ENCODE peak calls at places on chromosome 11, in four cellular contexts. One of them, this sample, is unnamed.

GRCh38 chr11:122727101-122727929 is 71.8 kb downstream of the UBASH3B start:
- DNase-seq in cardiac muscle cell: no peak
- DNase-seq in brain microvascular endothelial cell: no peak
- DNase-seq in CD8-positive, alpha-beta T cell: peak; percentile 27
- DNase-seq in this sample: no peak

GRCh38 chr11:26778000-26778757 is 56.3 kb upstream of the SLC5A12 start:
- DNase-seq in CD8-positive, alpha-beta T cell: no peak
- DNase-seq in cardiac muscle cell: peak; percentile 41
- DNase-seq in brain microvascular endothelial cell: no peak
- DNase-seq in this sample: peak; percentile 39

GRCh38 chr11:47216141-47216798 is 1.5 kb downstream of the DDB2 start:
- DNase-seq in cardiac muscle cell: peak; percentile 81
- DNase-seq in CD8-positive, alpha-beta T cell: peak; percentile 35
- DNase-seq in brain microvascular endothelial cell: peak; percentile 81
- DNase-seq in this sample: peak; percentile 71

GRCh38 chr11:35270342-35270741 is 131.4 kb downstream of the CD44 start:
- DNase-seq in CD8-positive, alpha-beta T cell: no peak
- DNase-seq in brain microvascular endothelial cell: no peak
- DNase-seq in cardiac muscle cell: no peak
- DNase-seq in this sample: no peak

GRCh38 chr11:17331669-17332068 is 19.9 kb upstream of the NCR3LG1 start:
- DNase-seq in cardiac muscle cell: no peak
- DNase-seq in brain microvascular endothelial cell: no peak
- DNase-seq in CD8-positive, alpha-beta T cell: no peak
- DNase-seq in this sample: no peak

GRCh38 chr11:99773646-99774045 is 752.9 kb downstream of the CNTN5 start:
- DNase-seq in cardiac muscle cell: peak; percentile 3
- DNase-seq in brain microvascular endothelial cell: peak; percentile 94
- DNase-seq in CD8-positive, alpha-beta T cell: no peak
- DNase-seq in this sample: peak; percentile 2

GRCh38 chr11:47395225-47396048 is 13.0 kb upstream of the SLC39A13 start:
- DNase-seq in brain microvascular endothelial cell: no peak
- DNase-seq in CD8-positive, alpha-beta T cell: no peak
- DNase-seq in cardiac muscle cell: no peak
- DNase-seq in this sample: no peak

GRCh38 chr11:8709002-8709672 is 26.5 kb downstream of the RPL27A start:
- DNase-seq in cardiac muscle cell: peak; percentile 96
- DNase-seq in brain microvascular endothelial cell: no peak
- DNase-seq in CD8-positive, alpha-beta T cell: no peak
- DNase-seq in this sample: peak; percentile 98

GRCh38 chr11:104332110-104332509 is 168.2 kb upstream of the PDGFD start:
- DNase-seq in brain microvascular endothelial cell: no peak
- DNase-seq in CD8-positive, alpha-beta T cell: no peak
- DNase-seq in cardiac muscle cell: no peak
- DNase-seq in this sample: no peak

GRCh38 chr11:66987158-66987620 is 12.1 kb downstream of the C11orf86 start:
- DNase-seq in CD8-positive, alpha-beta T cell: no peak
- DNase-seq in cardiac muscle cell: no peak
- DNase-seq in brain microvascular endothelial cell: no peak
- DNase-seq in this sample: no peak

DNA sequence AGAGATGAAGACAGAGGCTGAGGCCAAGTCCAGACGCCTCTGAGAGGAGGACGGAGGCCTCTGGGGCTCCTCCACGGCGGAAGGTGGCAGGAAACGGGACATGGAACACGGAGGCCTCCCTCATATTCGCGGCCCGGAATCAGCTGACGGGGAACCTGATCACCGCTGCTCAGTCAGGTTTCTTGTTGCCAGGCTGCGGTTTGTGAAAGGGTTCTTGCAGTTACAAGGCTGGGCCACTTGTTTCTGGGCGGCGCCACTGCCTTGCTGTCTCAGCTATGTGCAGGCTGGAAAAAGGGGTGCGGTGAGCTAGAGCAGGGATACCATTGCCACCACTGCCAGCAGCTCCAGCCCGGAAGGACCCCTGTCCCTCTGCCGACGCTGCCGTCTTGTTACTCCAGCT is 10.0 kb upstream of the MMP1 start:
- DNase-seq in CD8-positive, alpha-beta T cell: no peak
- DNase-seq in brain microvascular endothelial cell: peak; percentile 9
- DNase-seq in cardiac muscle cell: peak; percentile 32
- DNase-seq in this sample: no peak
- TF ChIP-seq CTCF in CD8-positive, alpha-beta T cell: no peak
- TF ChIP-seq CTCF in brain microvascular endothelial cell: peak; percentile 61
- TF ChIP-seq CTCF in cardiac muscle cell: peak; percentile 36
- TF ChIP-seq CTCF in this sample: peak; percentile 46

GRCh38 chr11:68330700-68331337 is 18.4 kb downstream of the LRP5 start:
- DNase-seq in cardiac muscle cell: no peak
- DNase-seq in brain microvascular endothelial cell: no peak
- DNase-seq in CD8-positive, alpha-beta T cell: no peak
- DNase-seq in this sample: no peak

GRCh38 chr11:68328374-68329091 is 16.1 kb downstream of the LRP5 start:
- DNase-seq in brain microvascular endothelial cell: no peak
- DNase-seq in cardiac muscle cell: peak; percentile 77
- DNase-seq in CD8-positive, alpha-beta T cell: no peak
- DNase-seq in this sample: no peak

GRCh38 chr11:68331338-68331947 is 19.1 kb downstream of the LRP5 start:
- DNase-seq in cardiac muscle cell: peak; percentile 51
- DNase-seq in brain microvascular endothelial cell: no peak
- DNase-seq in CD8-positive, alpha-beta T cell: no peak
- DNase-seq in this sample: no peak

GRCh38 chr11:68329496-68329895 is 17.1 kb downstream of the LRP5 start:
- DNase-seq in brain microvascular endothelial cell: no peak
- DNase-seq in cardiac muscle cell: no peak
- DNase-seq in CD8-positive, alpha-beta T cell: no peak
- DNase-seq in this sample: no peak

DNA sequence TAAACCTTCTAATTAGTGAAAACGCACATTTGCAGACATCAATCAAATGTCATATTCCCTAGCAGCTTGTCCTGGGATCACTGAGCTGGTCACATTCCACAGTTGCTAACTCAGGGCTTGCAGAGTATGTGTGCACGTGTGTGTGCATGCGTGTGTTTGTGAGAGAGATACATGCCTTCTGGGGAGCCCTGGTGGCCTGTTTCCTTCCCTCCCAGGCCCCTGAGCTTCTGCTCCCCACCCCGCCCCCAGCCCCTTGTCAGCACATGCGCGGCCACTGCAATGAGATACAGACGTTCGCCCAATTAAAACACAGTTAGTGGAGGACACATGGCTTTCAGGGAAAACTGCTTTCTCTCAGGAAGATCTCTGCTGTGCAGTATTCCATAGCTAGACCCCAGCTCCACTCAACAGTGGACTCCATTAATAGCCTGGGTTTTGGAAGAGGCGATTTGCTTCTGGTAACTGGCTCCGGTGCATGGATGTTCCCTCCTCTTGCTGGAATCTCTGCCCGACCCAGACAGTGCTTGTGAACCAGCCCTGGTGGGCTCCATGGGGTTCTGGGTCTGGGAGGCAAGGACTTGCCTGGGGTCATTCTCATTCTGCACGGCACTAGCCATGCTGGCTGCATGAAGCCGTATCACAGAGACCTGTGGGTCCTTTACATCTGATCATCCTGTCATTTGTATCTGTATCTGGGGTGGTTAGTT is 17.8 kb downstream of the LRP5 start:
- DNase-seq in cardiac muscle cell: peak; percentile 31
- DNase-seq in brain microvascular endothelial cell: peak; percentile 11
- DNase-seq in CD8-positive, alpha-beta T cell: no peak
- DNase-seq in this sample: no peak
- H3K4me3 ChIP-seq in cardiac muscle cell: no peak overlapping the region
- H3K4me3 ChIP-seq in brain microvascular endothelial cell: no peak overlapping the region
- H3K4me3 ChIP-seq in CD8-positive, alpha-beta T cell: no peak overlapping the region
- H3K4me3 ChIP-seq in this sample: no peak overlapping the region

GRCh38 chr11:1375161-1375954 is 14.4 kb upstream of the BRSK2 start:
- DNase-seq in cardiac muscle cell: no peak
- DNase-seq in CD8-positive, alpha-beta T cell: no peak
- DNase-seq in brain microvascular endothelial cell: no peak
- DNase-seq in this sample: no peak
- TF ChIP-seq CTCF in cardiac muscle cell: no peak
- TF ChIP-seq CTCF in CD8-positive, alpha-beta T cell: no peak
- TF ChIP-seq CTCF in brain microvascular endothelial cell: no peak
- TF ChIP-seq CTCF in this sample: no peak

DNA sequence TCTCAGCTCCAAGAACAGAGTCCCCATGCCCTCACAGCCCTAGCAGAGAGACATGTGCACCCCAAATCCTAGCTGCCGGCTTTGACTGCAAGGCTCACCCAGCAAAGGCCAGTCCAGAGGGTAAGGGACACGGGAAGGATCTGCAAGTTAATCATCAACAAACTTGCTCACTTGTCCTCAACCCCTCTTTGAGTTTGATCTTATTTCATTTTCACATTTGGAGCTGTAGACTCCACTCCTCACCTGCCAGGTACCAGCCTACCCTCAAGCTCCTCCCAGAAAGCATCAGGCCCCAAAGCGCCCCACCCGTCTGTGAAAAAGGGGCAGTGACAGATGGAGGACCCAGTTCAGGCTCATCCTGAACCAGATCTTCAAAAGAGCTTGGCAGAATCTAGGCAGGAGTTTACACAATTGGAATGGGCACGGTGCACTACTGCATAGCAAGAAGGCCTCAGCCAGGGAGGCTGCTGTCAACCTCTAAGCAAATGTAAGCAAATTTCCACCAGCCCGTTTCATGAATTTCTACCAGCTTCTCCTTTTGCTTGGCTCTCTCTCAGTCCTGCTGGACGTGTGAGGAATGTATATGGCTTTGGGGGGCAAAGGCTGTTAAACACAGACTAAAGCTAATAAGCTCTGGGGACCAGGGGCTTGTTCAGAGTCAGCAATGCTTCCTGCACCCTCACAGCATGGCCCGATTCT is 5.5 kb downstream of the EHD1 start:
- DNase-seq in CD8-positive, alpha-beta T cell: no peak
- DNase-seq in brain microvascular endothelial cell: no peak
- DNase-seq in cardiac muscle cell: no peak
- DNase-seq in this sample: no peak
- H3K4me3 ChIP-seq in CD8-positive, alpha-beta T cell: no peak overlapping the region
- H3K4me3 ChIP-seq in brain microvascular endothelial cell: no peak overlapping the region
- H3K4me3 ChIP-seq in cardiac muscle cell: no peak overlapping the region
- H3K4me3 ChIP-seq in this sample: no peak overlapping the region

GRCh38 chr11:116610190-116610589 is 162.6 kb downstream of the BUD13 start:
- DNase-seq in cardiac muscle cell: no peak
- DNase-seq in brain microvascular endothelial cell: no peak
- DNase-seq in CD8-positive, alpha-beta T cell: no peak
- DNase-seq in this sample: no peak

GRCh38 chr11:116605543-116605942 is 167.2 kb downstream of the BUD13 start:
- DNase-seq in CD8-positive, alpha-beta T cell: no peak
- DNase-seq in brain microvascular endothelial cell: peak; percentile 6
- DNase-seq in cardiac muscle cell: peak; percentile 46
- DNase-seq in this sample: no peak

GRCh38 chr11:116606060-116606459 is 166.7 kb downstream of the BUD13 start:
- DNase-seq in cardiac muscle cell: no peak
- DNase-seq in brain microvascular endothelial cell: no peak
- DNase-seq in CD8-positive, alpha-beta T cell: no peak
- DNase-seq in this sample: no peak

GRCh38 chr11:116603783-116604323 is 168.9 kb downstream of the BUD13 start:
- DNase-seq in CD8-positive, alpha-beta T cell: no peak
- DNase-seq in brain microvascular endothelial cell: no peak
- DNase-seq in cardiac muscle cell: no peak
- DNase-seq in this sample: no peak

GRCh38 chr11:116607027-116607426 is 165.8 kb downstream of the BUD13 start:
- DNase-seq in brain microvascular endothelial cell: no peak
- DNase-seq in CD8-positive, alpha-beta T cell: no peak
- DNase-seq in cardiac muscle cell: no peak
- DNase-seq in this sample: no peak
- TF ChIP-seq CTCF in brain microvascular endothelial cell: no peak
- TF ChIP-seq CTCF in CD8-positive, alpha-beta T cell: no peak
- TF ChIP-seq CTCF in cardiac muscle cell: no peak
- TF ChIP-seq CTCF in this sample: no peak

DNA sequence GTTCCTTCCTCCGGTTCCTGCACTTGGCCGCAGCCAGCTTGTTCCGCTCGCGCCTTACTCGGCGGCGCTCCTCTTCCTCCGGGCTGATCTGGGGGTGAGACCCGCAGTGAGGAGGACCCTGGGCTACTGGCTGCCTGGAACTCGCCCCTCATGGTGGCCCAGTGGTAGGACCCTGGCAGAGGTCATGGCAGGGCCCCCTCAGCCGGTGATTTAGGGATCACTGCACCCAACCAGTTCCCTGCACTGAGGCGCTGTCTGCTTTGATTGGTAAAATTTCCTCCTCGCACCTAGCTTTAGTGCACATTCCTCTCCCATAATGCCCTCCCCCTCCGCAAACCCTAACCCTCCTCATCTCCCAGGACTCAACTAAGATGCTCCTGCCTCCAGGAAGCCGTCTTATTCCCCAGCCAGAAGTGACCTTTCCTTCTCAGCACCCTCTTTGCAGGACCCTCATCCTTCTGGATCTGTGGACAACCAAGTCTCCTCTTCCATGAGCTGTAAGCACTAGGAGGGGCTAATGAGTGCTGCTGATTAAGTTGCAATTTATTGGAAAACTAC is 3.6 kb downstream of the CCDC85B start:
- DNase-seq in cardiac muscle cell: no peak
- DNase-seq in CD8-positive, alpha-beta T cell: no peak
- DNase-seq in brain microvascular endothelial cell: no peak
- DNase-seq in this sample: no peak
- H3K4me3 ChIP-seq in cardiac muscle cell: no peak overlapping the region
- H3K4me3 ChIP-seq in CD8-positive, alpha-beta T cell: peak overlapping the region; percentile 37
- H3K4me3 ChIP-seq in brain microvascular endothelial cell: no peak overlapping the region
- H3K4me3 ChIP-seq in this sample: no peak overlapping the region

GRCh38 chr11:37657645-37658044 is 1059.6 kb upstream of the RAG2 start:
- DNase-seq in brain microvascular endothelial cell: no peak
- DNase-seq in CD8-positive, alpha-beta T cell: no peak
- DNase-seq in cardiac muscle cell: peak; percentile 30
- DNase-seq in this sample: peak; percentile 18
- TF ChIP-seq CTCF in brain microvascular endothelial cell: peak; percentile 54
- TF ChIP-seq CTCF in CD8-positive, alpha-beta T cell: no peak
- TF ChIP-seq CTCF in cardiac muscle cell: peak; percentile 42
- TF ChIP-seq CTCF in this sample: peak; percentile 43

This sample was measured in astrocyte of the cerebellum.